ENCODE peak calls at places on chromosomes 13 and 19, in nine cellular contexts. B, Y, R, I, E, V, X, D and G are unnamed samples.

GRCh38 chr19:4098493-4098892 is 25.4 kb downstream of the MAP2K2 start:
- DNase-seq in D (peak), I (no peak), E (peak), R (no peak), B (no peak), X (no peak), V (no peak), Y (no peak), G (no peak)

GRCh38 chr13:76921516-76921915 is 26.8 kb upstream of the ACOD1 start:
- DNase-seq in V (peak), R (peak), D (no peak), X (peak), Y (no peak), B (no peak), I (no peak), E (no peak), G (peak)

GRCh38 chr19:49361438-49362047 is 673 bp downstream of the TEAD2 start:
- DNase-seq in X (peak), V (peak), E (peak), I (peak), Y (no peak), B (peak), R (peak), D (peak), G (peak)

GRCh38 chr13:99989376-99990044 is 7.9 kb downstream of the ZIC2 start:
- DNase-seq in V (no peak), Y (no peak), R (no peak), I (peak), B (no peak), X (no peak), E (no peak), D (no peak), G (no peak)

GRCh38 chr13:91154553-91154952 is 192.9 kb upstream of the MIR17HG start:
- DNase-seq in Y (no peak), D (no peak), E (no peak), X (no peak), V (no peak), B (no peak), R (no peak), I (no peak), G (no peak)

GRCh38 chr19:45664575-45664974 is 3.4 kb upstream of the GIPR start:
- DNase-seq in X (no peak), D (no peak), V (no peak), E (no peak), I (no peak), R (no peak), Y (no peak), B (no peak), G (no peak)

GRCh38 chr13:98535501-98536357 is 41.2 kb downstream of the STK24 start:
- DNase-seq in B (peak), V (no peak), E (no peak), Y (no peak), X (no peak), D (no peak), R (no peak), I (no peak), G (peak)

GRCh38 chr19:39539165-39539518 is 819 bp downstream of the EID2 start:
- DNase-seq in V (peak), E (no peak), D (no peak), I (no peak), R (peak), X (no peak), B (no peak), Y (no peak), G (peak)

GRCh38 chr13:95644611-95645052 is at the start of gene DZIP1:
- DNase-seq in R (peak), V (peak), X (peak), D (peak), E (peak), B (peak), I (peak), Y (no peak), G (peak)

GRCh38 chr13:88005188-88005587 is 334.0 kb downstream of the SLITRK5 start:
- DNase-seq in E (no peak), I (no peak), X (peak), B (peak), Y (no peak), V (no peak), D (no peak), R (no peak), G (no peak)

GRCh38 chr13:26977541-26977940 is 194.1 kb downstream of the USP12 start:
- DNase-seq in B (no peak), X (peak), I (no peak), V (peak), E (no peak), Y (no peak), D (no peak), R (no peak), G (peak)

GRCh38 chr19:50167314-50167721 is 4.2 kb upstream of the IZUMO2 start:
- DNase-seq in Y (no peak), D (no peak), X (no peak), I (no peak), B (no peak), R (no peak), V (no peak), E (no peak), G (no peak)

GRCh38 chr19:17406887-17407196 is 1.4 kb upstream of the BST2 start:
- DNase-seq in Y (no peak), E (no peak), B (no peak), I (no peak), D (no peak), V (no peak), X (no peak), R (no peak), G (no peak)

GRCh38 chr19:46197314-46198070 is 32.0 kb upstream of the IGFL1 start:
- DNase-seq in D (no peak), I (no peak), B (no peak), Y (no peak), E (no peak), R (no peak), V (no peak), X (peak), G (no peak)

GRCh38 chr19:7832781-7833180 is 2.8 kb downstream of the EVI5L start:
- DNase-seq in V (peak), B (no peak), Y (no peak), D (no peak), E (no peak), R (peak), I (no peak), X (no peak), G (peak)

GRCh38 chr19:7832009-7832408 is 2.0 kb downstream of the EVI5L start:
- DNase-seq in X (no peak), R (no peak), I (no peak), D (no peak), B (no peak), V (no peak), Y (no peak), E (no peak), G (no peak)

GRCh38 chr19:7830272-7830771 is 304 bp downstream of the EVI5L start:
- DNase-seq in R (no peak), I (no peak), D (peak), B (no peak), Y (peak), E (no peak), V (no peak), X (no peak), G (no peak)

GRCh38 chr19:7830823-7831222 is 805 bp downstream of the EVI5L start:
- DNase-seq in D (peak), B (no peak), X (no peak), E (no peak), R (no peak), V (no peak), Y (no peak), I (no peak), G (no peak)

GRCh38 chr19:7831452-7831851 is 1.4 kb downstream of the EVI5L start:
- DNase-seq in X (peak), D (no peak), Y (no peak), B (peak), I (peak), V (peak), E (no peak), R (peak), G (peak)
- TF ChIP-seq CTCF in X (peak), D (no peak), Y (no peak), B (peak), I (peak), V (peak), E (no peak), R (peak), G (peak)

DNA sequence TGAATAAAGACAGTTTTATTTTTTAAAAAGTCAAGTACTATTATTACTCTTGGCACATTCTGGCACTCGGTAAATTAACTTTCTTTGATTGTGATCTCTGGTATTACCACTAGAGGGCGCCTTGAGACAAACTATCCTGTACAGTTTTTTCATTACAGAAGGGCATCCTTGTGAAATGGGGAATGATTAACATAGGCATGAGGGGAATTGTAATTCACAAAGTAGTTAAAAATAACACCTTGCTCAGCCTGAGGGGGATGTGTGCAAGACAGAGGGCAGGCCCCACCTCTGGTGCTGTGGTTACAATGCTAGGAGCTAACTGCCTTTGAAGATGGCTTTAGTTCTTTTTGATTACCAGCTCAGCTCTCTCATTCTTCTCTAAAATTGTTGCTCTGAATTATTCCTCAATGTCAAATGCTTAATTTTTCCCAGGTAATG is 24.2 kb upstream of the C1QTNF9B start:
- DNase-seq in E (no peak), Y (no peak), R (peak), X (peak), B (peak), V (peak), I (peak), D (no peak), G (peak)
- TF ChIP-seq CTCF in E (peak), Y (peak), R (peak), X (peak), B (peak), V (peak), I (peak), D (peak), G (peak)

DNA sequence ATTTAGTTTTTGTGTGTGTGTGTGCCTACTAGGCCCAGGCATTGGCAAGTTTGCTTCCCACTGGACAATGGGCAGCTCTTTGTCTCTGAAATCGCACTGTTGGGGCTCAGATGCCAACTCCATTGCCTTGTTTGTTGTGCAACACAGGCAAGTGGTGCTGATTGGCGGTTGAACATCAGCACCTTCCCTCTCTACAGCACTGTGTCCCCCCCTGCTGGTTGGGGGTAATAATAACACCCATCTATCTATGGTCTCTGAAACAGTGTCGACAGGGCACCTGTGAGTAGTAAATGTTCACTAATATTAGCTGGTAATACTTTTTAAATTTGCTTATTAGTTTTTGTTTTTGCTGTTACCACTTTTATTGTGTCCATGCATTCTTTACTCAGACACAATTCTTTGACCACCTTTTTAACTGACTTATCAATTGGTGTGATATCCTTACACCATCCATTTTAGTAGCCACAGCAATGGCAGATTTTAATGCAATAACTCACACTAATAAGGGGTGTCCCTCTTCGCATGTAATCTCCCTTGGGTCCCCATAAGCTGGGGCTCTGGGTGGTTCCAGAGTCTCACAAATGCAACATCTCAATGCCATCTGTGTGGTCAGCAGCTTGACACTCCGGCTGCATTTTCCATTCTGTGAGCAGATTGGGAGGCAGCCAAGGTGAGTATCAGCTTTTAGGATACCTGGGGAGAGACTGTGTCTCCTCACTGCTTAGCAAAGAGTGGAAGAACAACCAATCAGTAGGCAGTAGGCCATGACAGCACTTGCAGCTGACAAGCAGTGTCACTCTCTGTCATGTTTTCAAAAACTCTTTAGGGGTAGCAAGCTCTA is 47.7 kb upstream of the UQCRFS1 start:
- DNase-seq in R (peak), B (peak), Y (no peak), V (peak), D (peak), I (peak), X (peak), E (no peak), G (peak)
- TF ChIP-seq CTCF in R (peak), B (no peak), Y (no peak), V (peak), D (peak), I (peak), X (peak), E (peak), G (peak)

GRCh38 chr19:16404396-16404795 is 67.4 kb downstream of the EPS15L1 start:
- DNase-seq in R (no peak), E (no peak), Y (no peak), I (no peak), D (no peak), V (no peak), B (no peak), X (no peak), G (no peak)
- TF ChIP-seq CTCF in R (no peak), E (no peak), Y (no peak), I (no peak), D (no peak), V (no peak), B (no peak), X (no peak), G (no peak)

GRCh38 chr19:51341066-51341465 is 873 bp downstream of the VSIG10L start:
- DNase-seq in I (peak), Y (no peak), D (no peak), R (no peak), V (no peak), X (no peak), E (no peak), B (no peak), G (no peak)

GRCh38 chr19:51339313-51339686 is 2.6 kb downstream of the VSIG10L start:
- DNase-seq in R (no peak), E (no peak), I (no peak), B (no peak), X (no peak), D (no peak), Y (no peak), V (no peak), G (no peak)

GRCh38 chr19:51338563-51339312 is 3.2 kb downstream of the VSIG10L start:
- DNase-seq in X (peak), I (peak), V (peak), R (peak), B (peak), Y (peak), E (peak), D (peak), G (peak)

GRCh38 chr19:51337861-51338562 is 3.9 kb downstream of the VSIG10L start:
- DNase-seq in I (peak), X (no peak), B (no peak), Y (no peak), R (no peak), V (no peak), D (no peak), E (no peak), G (no peak)

GRCh38 chr19:51339687-51340656 is 2.0 kb downstream of the VSIG10L start:
- DNase-seq in I (peak), D (peak), B (peak), V (peak), E (peak), R (peak), Y (peak), X (peak), G (peak)
- TF ChIP-seq CTCF in I (peak), D (peak), B (peak), V (no peak), E (peak), R (peak), Y (no peak), X (peak), G (no peak)

DNA sequence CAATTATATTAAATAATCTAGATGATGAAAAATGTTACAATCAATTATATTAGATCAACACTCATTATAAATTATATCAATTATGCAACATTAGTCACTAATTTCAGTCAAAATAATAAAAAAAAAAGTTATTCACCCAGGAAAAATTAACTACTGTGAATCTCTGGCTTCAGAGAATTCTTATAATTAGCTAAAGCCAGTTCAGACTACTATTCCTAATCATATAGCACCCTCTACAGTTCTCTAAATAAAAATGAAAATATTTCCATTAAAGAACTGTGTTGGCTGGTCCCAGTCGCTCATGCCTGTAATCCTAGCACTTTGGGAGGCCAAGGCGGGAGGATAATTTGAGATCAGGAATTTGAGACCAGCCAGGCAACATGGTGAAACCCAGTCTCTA is 33.0 kb downstream of the XPO4 start:
- DNase-seq in D (no peak), E (no peak), X (no peak), V (peak), Y (no peak), I (no peak), R (peak), B (no peak), G (peak)
- TF ChIP-seq CTCF in D (peak), E (peak), X (peak), V (peak), Y (no peak), I (peak), R (peak), B (no peak), G (no peak)

GRCh38 chr19:12933287-12934072 is at the start of gene FARSA:
- DNase-seq in B (peak), X (peak), Y (peak), V (peak), I (peak), R (peak), D (peak), E (peak), G (peak)
- TF ChIP-seq CTCF in B (no peak), X (no peak), Y (no peak), V (no peak), I (no peak), R (no peak), D (no peak), E (no peak), G (no peak)

GRCh38 chr19:48318286-48318987 is 6.9 kb upstream of the EMP3 start:
- DNase-seq in B (no peak), D (no peak), Y (no peak), V (no peak), E (no peak), I (peak), R (no peak), X (no peak), G (no peak)

GRCh38 chr19:48321372-48321621 is 4.1 kb upstream of the EMP3 start:
- DNase-seq in R (peak), D (peak), Y (peak), E (peak), I (peak), B (peak), X (peak), V (peak), G (peak)

GRCh38 chr19:48325265-48325910 is at the start of gene EMP3:
- DNase-seq in D (peak), I (peak), R (peak), Y (peak), B (peak), V (peak), X (peak), E (peak), G (peak)

GRCh38 chr19:48319647-48320537 is 5.5 kb upstream of the EMP3 start:
- DNase-seq in D (peak), I (peak), Y (peak), E (peak), V (peak), X (peak), R (peak), B (peak), G (peak)

DNA sequence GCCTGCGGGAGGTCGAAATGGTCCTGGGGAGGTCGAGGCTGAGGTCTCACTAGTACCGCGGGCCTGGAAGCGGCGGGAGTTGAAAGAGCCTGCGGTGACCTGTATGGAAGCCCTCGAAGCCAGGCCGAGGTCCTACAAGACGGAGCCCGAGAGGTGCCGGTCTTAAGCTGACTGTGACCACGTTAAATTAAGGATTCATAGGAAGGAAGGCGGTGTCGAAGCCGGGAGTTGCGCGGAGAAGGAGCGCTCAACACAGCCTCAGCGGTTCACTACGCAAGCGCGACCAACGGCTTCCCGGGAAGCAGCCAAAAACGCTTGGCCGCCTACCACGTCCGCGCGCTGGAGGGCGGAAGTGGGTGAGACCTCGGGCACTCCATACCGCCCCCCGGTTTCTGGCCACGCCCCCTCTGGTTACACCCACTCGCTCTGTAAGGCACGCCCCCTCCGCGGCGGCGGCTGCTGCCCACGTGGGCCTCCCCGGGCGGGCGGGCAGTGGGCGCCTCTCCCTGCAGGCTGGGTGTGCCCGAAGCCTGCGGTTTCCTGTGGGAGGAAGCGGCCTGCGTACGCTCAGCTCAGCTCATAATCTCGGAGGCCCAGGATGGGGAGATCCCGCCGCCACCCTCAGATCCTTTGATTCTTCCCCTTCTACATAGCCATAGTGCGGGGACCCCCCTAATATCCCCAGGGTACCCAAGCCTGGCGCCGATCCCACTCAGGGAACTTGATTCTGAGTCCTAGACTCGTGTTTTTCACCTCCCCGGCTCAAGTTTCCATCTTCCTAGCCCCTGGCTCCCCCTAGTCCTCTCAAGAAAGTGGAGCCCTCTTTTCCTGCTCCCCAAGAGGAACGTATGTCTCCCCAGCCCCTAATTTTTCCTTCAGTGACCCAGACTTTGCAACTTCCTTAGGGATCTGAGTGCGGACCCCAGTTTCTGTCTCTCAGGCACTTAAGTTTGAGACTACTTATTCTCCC is 3.4 kb upstream of the EMP3 start:
- DNase-seq in V (peak), D (peak), R (peak), E (peak), X (peak), I (peak), B (peak), Y (peak), G (peak)
- TF ChIP-seq CTCF in V (no peak), D (no peak), R (no peak), E (no peak), X (no peak), I (peak), B (no peak), Y (no peak), G (no peak)